ENCODE peak calls at places on chromosomes 6 and 20, in ten cellular contexts. L, X, G, N, E, D, O, V, A and Z are unnamed samples.

GRCh38 chr20:36238760-36239159 is 2.5 kb downstream of the AAR2 start:
- DNase-seq in L (no peak), X (no peak), G (no peak), N (no peak), E (no peak), D (no peak), O (no peak), V (no peak), A (no peak), Z (no peak)

GRCh38 chr6:139695361-139695760 is 320.9 kb upstream of the CITED2 start:
- DNase-seq in L (no peak), X (no peak), G (no peak), N (no peak), E (no peak), D (no peak), O (no peak), V (no peak), A (no peak), Z (no peak)

GRCh38 chr6:81382852-81383251 is 369.6 kb downstream of the TENT5A start:
- DNase-seq in L (no peak), X (no peak), G (no peak), N (no peak), E (no peak), D (no peak), O (no peak), V (no peak), A (no peak), Z (no peak)

GRCh38 chr6:31572041-31572911 is at the start of gene LTA:
- DNase-seq in L (no peak), X (no peak), G (no peak), N (peak; percentile 76), E (peak; percentile 77), D (no peak), O (no peak), V (no peak), A (no peak), Z (no peak)

GRCh38 chr6:166780284-166780683 is 153.2 kb upstream of the RPS6KA2 start:
- DNase-seq in L (no peak), X (no peak), G (no peak), N (no peak), E (no peak), D (no peak), O (no peak), V (peak; percentile 35), A (no peak), Z (no peak)

GRCh38 chr6:151291145-151292055 is 51.6 kb downstream of the AKAP12 start:
- DNase-seq in L (no peak), X (peak; percentile 4), G (no peak), N (no peak), E (no peak), D (peak; percentile 27), O (peak; percentile 60), V (no peak), A (peak; percentile 96), Z (no peak)

GRCh38 chr20:11067359-11067758 is 393.6 kb upstream of the JAG1 start:
- DNase-seq in L (no peak), X (no peak), G (no peak), N (no peak), E (no peak), D (no peak), O (no peak), V (no peak), A (no peak), Z (no peak)

GRCh38 chr6:69732640-69733039 is 64.2 kb downstream of the LMBRD1 start:
- DNase-seq in L (peak; percentile 26), X (no peak), G (no peak), N (no peak), E (no peak), D (no peak), O (peak; percentile 19), V (no peak), A (no peak), Z (no peak)

GRCh38 chr6:27295301-27296079 is 16.6 kb downstream of the POM121L2 start:
- DNase-seq in L (peak; percentile 93), X (no peak), G (no peak), N (no peak), E (no peak), D (no peak), O (peak; percentile 74), V (peak; percentile 74), A (peak; percentile 85), Z (no peak)

GRCh38 chr20:35333606-35334005 is 41.4 kb upstream of the FAM83C start:
- DNase-seq in L (no peak), X (no peak), G (no peak), N (no peak), E (no peak), D (no peak), O (no peak), V (no peak), A (no peak), Z (no peak)

GRCh38 chr6:145953200-145953599 is 11.0 kb downstream of the SHPRH start:
- DNase-seq in L (no peak), X (no peak), G (no peak), N (no peak), E (no peak), D (no peak), O (no peak), V (no peak), A (peak; percentile 4), Z (no peak)

GRCh38 chr20:5510446-5510845 is 193.7 kb upstream of the PROKR2 start:
- DNase-seq in L (no peak), X (no peak), G (no peak), N (no peak), E (no peak), D (no peak), O (no peak), V (peak; percentile 51), A (no peak), Z (no peak)

GRCh38 chr6:73985891-73986290 is 289.9 kb downstream of the CD109 start:
- DNase-seq in L (peak; percentile 61), X (no peak), G (no peak), N (no peak), E (no peak), D (no peak), O (no peak), V (no peak), A (no peak), Z (no peak)

GRCh38 chr20:24165336-24166126 is 177.0 kb upstream of the GGTLC1 start:
- DNase-seq in L (no peak), X (no peak), G (no peak), N (no peak), E (no peak), D (no peak), O (no peak), V (no peak), A (no peak), Z (no peak)

GRCh38 chr6:37489697-37490336 is 9.9 kb downstream of the CCDC167 start:
- DNase-seq in L (no peak), X (no peak), G (no peak), N (peak; percentile 43), E (no peak), D (no peak), O (no peak), V (no peak), A (no peak), Z (no peak)

GRCh38 chr6:157396026-157396425 is 15.0 kb downstream of the ZDHHC14 start:
- DNase-seq in L (no peak), X (no peak), G (no peak), N (no peak), E (no peak), D (no peak), O (no peak), V (no peak), A (no peak), Z (no peak)

GRCh38 chr20:51158226-51158625 is 135.3 kb upstream of the KCNG1 start:
- DNase-seq in L (no peak), X (no peak), G (no peak), N (no peak), E (no peak), D (no peak), O (no peak), V (peak; percentile 24), A (no peak), Z (no peak)

GRCh38 chr6:73377225-73377624 is 7.5 kb upstream of the OOEP start:
- DNase-seq in L (no peak), X (no peak), G (no peak), N (no peak), E (no peak), D (no peak), O (no peak), V (no peak), A (no peak), Z (no peak)

GRCh38 chr6:53216301-53216700 is 67.7 kb upstream of the GCM1 start:
- DNase-seq in L (no peak), X (no peak), G (no peak), N (no peak), E (no peak), D (no peak), O (no peak), V (no peak), A (no peak), Z (no peak)

GRCh38 chr6:45677381-45677992 is 299.8 kb upstream of the SUPT3H start:
- DNase-seq in L (peak; percentile 76), X (peak; percentile 19), G (no peak), N (no peak), E (no peak), D (peak; percentile 20), O (no peak), V (no peak), A (peak; percentile 66), Z (no peak)